ENCODE peak calls at places on chromosomes 5 and 9, in nine cellular contexts. Z, W, S, O, E, A, V, L and G are unnamed samples.

GRCh38 chr9:95003694-95004451 is 277.4 kb downstream of the AOPEP start:
- DNase-seq in A (peak), O (peak), V (no peak), L (peak), W (peak), Z (peak), S (peak), E (peak), G (no peak)

GRCh38 chr5:168171901-168172717 is 119.3 kb upstream of the WWC1 start:
- DNase-seq in L (no peak), A (no peak), Z (no peak), S (no peak), O (no peak), V (no peak), E (no peak), W (no peak), G (no peak)

GRCh38 chr5:152086668-152087067 is 162.0 kb upstream of the GLRA1 start:
- DNase-seq in O (no peak), S (no peak), W (no peak), E (no peak), Z (no peak), V (no peak), L (peak), A (no peak), G (no peak)

GRCh38 chr5:142826741-142827492 is 56.7 kb downstream of the ARHGAP26 start:
- DNase-seq in A (peak), O (peak), S (no peak), E (peak), V (no peak), W (no peak), Z (peak), L (peak), G (peak)

GRCh38 chr5:141691867-141692532 is 10.0 kb upstream of the ARAP3 start:
- DNase-seq in S (peak), L (peak), O (peak), V (peak), E (peak), A (peak), W (peak), Z (peak), G (no peak)

GRCh38 chr5:95759634-95760033 is 28.5 kb downstream of the RHOBTB3 start:
- DNase-seq in V (no peak), E (peak), Z (peak), L (peak), W (no peak), O (peak), S (peak), A (no peak), G (no peak)

GRCh38 chr5:95283022-95283615 is 1.8 kb downstream of the MCTP1 start:
- DNase-seq in S (no peak), O (no peak), V (no peak), E (no peak), L (no peak), Z (no peak), A (peak), W (no peak), G (no peak)

GRCh38 chr5:10578292-10578663 is 14.4 kb downstream of the ANKRD33B start:
- DNase-seq in L (no peak), O (no peak), E (no peak), Z (no peak), W (no peak), V (no peak), S (no peak), A (no peak), G (no peak)

GRCh38 chr9:137294684-137295312 is 7.3 kb downstream of the NRARP start:
- DNase-seq in A (peak), V (no peak), Z (peak), O (no peak), L (peak), S (peak), E (no peak), W (peak), G (no peak)

GRCh38 chr5:28576022-28576421 is 1537.6 kb upstream of the CDH9 start:
- DNase-seq in E (peak), W (no peak), Z (no peak), L (peak), O (no peak), S (peak), A (peak), V (peak), G (no peak)

GRCh38 chr5:137254153-137254552 is 245.0 kb downstream of the SPOCK1 start:
- DNase-seq in L (no peak), A (no peak), V (no peak), W (no peak), S (no peak), O (no peak), E (peak), Z (peak), G (no peak)

GRCh38 chr9:132415181-132415580 is 5.2 kb downstream of the CFAP77 start:
- DNase-seq in A (no peak), Z (no peak), L (no peak), V (no peak), W (no peak), O (no peak), E (no peak), S (no peak), G (no peak)

GRCh38 chr9:132411091-132411508 is 1.1 kb downstream of the CFAP77 start:
- DNase-seq in Z (peak), W (peak), V (peak), O (peak), L (peak), A (peak), S (peak), E (no peak), G (no peak)

GRCh38 chr9:132410642-132411041 is 631 bp downstream of the CFAP77 start:
- DNase-seq in L (no peak), Z (no peak), S (no peak), W (peak), E (no peak), V (no peak), O (no peak), A (no peak), G (no peak)

GRCh38 chr9:132409828-132410528 is at the start of gene CFAP77:
- DNase-seq in O (peak), L (peak), S (peak), A (peak), V (peak), E (peak), Z (peak), W (peak), G (no peak)

DNA sequence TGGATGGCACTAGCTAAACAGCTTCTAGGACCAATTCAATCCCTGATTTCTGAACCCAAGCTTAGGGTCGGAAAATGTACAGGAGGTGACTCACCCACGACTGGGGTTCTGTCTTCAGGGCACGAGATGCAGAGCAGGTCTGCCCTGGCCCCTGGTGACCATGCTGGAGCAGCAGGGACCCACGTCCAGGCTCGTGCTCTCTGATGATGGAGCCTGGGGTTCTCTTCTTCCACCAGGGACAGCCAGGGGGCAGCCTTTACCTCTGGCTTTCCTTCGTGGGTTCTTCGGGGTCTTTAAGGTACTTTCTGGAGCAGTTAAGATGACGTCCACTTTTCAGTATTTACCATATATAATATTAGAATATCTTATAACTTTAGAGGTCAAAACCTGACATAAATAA is 2.1 kb downstream of the CFAP77 start:
- DNase-seq in A (peak), O (peak), W (peak), E (no peak), V (peak), S (peak), L (peak), Z (no peak), G (no peak)
- H2AFZ ChIP-seq in A (no peak), O (no peak), W (no peak), E (no peak), V (no peak), S (no peak), L (no peak), Z (peak), G (no peak)

DNA sequence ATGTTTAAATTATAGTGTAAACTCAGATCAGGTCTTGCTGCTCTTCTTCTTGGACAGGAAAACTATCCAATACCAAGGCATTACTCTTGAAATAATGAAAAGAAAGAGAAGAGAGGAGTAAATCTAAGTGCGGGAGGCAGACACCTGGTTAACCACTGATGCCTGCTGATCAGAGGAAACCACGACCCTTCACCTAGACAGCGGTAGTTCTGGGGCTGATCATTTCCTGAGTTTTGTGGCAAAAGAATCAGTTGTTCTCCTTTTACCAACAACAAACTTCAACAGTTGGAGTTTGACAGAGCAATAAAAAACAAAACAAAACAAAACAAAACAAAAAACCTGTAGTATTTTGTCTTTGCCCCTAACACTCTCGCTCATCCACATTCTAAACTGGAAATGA is 3.0 kb downstream of the RLN1 start:
- DNase-seq in L (no peak), Z (no peak), V (peak), S (no peak), E (no peak), A (no peak), O (no peak), W (no peak), G (no peak)
- H2AFZ ChIP-seq in L (no peak), Z (no peak), V (peak), S (no peak), E (no peak), A (no peak), O (no peak), W (no peak), G (no peak)

GRCh38 chr5:75659791-75660453 is 48.7 kb downstream of the ANKDD1B start:
- DNase-seq in A (no peak), E (no peak), S (no peak), L (no peak), V (no peak), Z (no peak), O (no peak), W (no peak), G (no peak)

GRCh38 chr5:75651575-75651974 is 40.3 kb downstream of the ANKDD1B start:
- DNase-seq in W (no peak), V (no peak), Z (no peak), A (no peak), E (no peak), S (no peak), L (peak), O (no peak), G (no peak)

GRCh38 chr5:75656311-75657003 is 45.2 kb downstream of the ANKDD1B start:
- DNase-seq in V (no peak), S (no peak), Z (peak), W (no peak), A (peak), O (peak), L (no peak), E (peak), G (no peak)

DNA sequence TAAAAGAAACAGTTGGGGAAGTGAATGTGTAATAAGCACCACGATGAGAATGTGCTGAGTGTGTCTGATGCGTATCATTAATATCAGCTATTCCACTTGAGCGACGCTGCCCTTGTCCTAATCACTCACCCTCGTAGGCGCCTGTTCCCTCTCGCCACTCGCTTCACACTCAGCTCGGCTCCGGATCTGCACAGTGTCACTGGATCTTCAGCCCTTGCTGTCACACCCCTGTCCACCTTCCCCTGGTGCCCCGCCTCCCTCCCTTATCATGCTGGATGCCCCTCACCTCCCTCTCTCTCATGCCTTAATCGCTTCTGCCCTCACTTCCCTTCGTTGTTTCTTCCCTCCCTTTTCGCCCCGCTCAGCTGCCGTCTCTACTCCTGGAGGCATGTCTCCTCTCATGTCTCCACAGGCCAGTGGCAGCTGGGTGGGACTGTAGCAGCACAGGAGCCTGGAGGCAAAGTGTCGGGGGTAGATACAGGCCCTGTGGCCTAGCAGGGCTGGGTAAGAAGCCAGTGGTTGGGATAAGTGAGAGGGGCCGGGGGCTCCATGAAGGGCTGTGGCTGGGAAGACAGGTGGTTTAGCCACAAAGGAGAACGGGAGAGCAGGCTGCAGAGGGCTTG is 43.6 kb downstream of the ANKDD1B start:
- DNase-seq in O (no peak), V (no peak), W (no peak), E (no peak), Z (no peak), L (no peak), A (no peak), S (no peak), G (no peak)
- H2AFZ ChIP-seq in O (no peak), V (no peak), W (no peak), E (no peak), Z (peak), L (no peak), A (no peak), S (no peak), G (peak)

DNA sequence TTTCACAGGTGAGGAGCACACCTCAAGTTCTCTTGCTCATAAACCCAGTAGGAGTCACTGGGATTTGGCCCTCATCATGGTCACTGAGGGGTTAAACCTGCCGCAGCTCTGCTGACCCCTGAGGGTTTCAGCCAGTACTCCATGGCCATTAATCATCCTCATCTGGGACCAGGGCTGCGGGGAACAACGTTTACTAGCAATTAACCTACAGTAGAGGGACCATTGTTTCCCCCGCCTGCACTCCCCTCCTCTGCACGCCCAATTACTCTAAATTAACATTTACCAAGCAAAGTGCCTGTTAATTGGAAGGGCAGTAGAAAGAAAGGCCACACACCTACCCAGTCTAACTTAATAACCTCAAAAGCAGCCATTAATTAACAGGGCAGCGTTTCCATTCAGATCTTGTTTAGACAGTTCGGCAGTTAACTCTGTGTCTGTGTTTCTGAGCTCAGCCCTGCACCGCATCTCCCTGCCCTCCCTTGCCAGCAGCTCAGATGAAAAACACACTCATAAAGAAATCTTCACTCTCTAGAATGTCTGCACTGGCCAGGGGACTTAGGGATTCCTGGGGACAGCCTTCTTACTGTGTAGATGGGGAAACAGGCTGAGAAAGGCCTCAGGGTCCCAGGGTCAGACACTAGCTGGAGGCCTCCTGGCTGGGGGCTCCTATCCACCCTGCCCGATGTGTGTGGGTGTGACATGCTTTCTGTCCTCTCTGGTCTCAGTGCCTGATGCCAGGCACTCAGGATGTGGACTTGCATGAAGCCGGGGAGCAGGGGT is 51.6 kb downstream of the ALG2 start:
- DNase-seq in E (no peak), V (no peak), Z (no peak), W (peak), L (no peak), S (no peak), A (no peak), O (no peak), G (no peak)
- H2AFZ ChIP-seq in E (peak), V (no peak), Z (no peak), W (peak), L (no peak), S (no peak), A (no peak), O (no peak), G (no peak)

GRCh38 chr9:91775011-91775707 is 174.9 kb downstream of the ROR2 start:
- DNase-seq in E (no peak), L (peak), A (peak), V (peak), S (peak), W (peak), O (peak), Z (peak), G (no peak)
- H2AFZ ChIP-seq in E (no peak), L (no peak), A (no peak), V (no peak), S (no peak), W (no peak), O (no peak), Z (peak), G (no peak)

GRCh38 chr9:12748016-12748415 is 26.8 kb upstream of the LURAP1L start:
- DNase-seq in L (peak), S (no peak), O (peak), W (no peak), Z (peak), V (no peak), A (peak), E (no peak), G (peak)
- H2AFZ ChIP-seq in L (no peak), S (no peak), O (no peak), W (no peak), Z (no peak), V (no peak), A (peak), E (no peak), G (peak)

DNA sequence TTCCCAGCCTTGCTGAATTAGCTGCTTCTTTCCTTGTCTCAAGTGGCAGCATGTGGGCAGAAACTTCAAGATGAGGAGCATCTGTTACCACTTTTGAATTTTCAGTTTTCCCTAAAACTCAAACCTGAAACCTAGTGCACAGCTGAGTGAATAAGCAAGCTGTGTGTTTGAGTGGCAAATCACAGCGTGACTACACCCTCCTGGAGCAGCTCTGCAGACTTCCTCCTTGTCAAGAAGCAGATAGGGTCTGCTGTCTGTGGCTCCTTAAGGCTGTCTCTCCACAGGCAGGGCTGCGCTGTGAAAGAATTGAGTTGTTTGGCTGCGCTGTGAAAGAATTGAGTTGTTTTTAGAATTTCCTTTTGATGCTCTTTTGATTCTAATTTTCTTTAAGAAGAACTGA is 179.7 kb upstream of the HAPLN1 start:
- DNase-seq in Z (peak), W (no peak), A (no peak), L (no peak), O (no peak), V (no peak), E (no peak), S (no peak), G (no peak)
- H2AFZ ChIP-seq in Z (peak), W (peak), A (no peak), L (no peak), O (no peak), V (no peak), E (no peak), S (no peak), G (no peak)

DNA sequence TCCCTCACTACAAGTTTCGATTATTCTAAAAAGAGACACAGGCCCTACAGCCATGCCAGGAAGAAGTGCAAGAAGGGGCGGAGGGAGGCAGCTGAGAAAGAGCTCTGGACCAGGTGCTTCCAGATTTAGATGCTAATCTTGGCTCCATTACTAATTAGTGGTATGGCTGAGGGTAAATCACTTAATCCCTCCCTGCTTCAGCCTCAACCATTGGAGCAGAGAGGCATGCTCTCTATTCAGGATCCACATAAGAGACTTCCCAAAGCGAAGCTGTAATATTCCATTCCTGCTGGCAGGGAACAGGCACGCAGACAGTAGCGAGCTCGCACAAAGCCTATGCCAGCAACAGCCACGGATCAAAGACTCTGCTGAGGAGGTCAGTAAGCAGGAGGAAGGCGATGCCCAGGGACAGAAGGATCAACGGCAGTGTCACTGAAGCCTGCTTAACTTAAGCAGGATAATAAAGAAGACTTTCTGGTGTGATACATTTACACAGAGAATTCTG is 24.2 kb downstream of the LIFR start:
- DNase-seq in O (no peak), E (no peak), L (no peak), S (no peak), W (no peak), A (no peak), V (no peak), Z (no peak), G (no peak)
- H2AFZ ChIP-seq in O (no peak), E (no peak), L (no peak), S (no peak), W (no peak), A (no peak), V (no peak), Z (no peak), G (no peak)

GRCh38 chr5:1958211-1959010 is 75.7 kb upstream of the IRX4 start:
- DNase-seq in W (no peak), V (no peak), Z (no peak), L (no peak), A (no peak), E (no peak), O (no peak), S (no peak), G (no peak)
- H2AFZ ChIP-seq in W (no peak), V (no peak), Z (no peak), L (no peak), A (no peak), E (no peak), O (no peak), S (no peak), G (no peak)

DNA sequence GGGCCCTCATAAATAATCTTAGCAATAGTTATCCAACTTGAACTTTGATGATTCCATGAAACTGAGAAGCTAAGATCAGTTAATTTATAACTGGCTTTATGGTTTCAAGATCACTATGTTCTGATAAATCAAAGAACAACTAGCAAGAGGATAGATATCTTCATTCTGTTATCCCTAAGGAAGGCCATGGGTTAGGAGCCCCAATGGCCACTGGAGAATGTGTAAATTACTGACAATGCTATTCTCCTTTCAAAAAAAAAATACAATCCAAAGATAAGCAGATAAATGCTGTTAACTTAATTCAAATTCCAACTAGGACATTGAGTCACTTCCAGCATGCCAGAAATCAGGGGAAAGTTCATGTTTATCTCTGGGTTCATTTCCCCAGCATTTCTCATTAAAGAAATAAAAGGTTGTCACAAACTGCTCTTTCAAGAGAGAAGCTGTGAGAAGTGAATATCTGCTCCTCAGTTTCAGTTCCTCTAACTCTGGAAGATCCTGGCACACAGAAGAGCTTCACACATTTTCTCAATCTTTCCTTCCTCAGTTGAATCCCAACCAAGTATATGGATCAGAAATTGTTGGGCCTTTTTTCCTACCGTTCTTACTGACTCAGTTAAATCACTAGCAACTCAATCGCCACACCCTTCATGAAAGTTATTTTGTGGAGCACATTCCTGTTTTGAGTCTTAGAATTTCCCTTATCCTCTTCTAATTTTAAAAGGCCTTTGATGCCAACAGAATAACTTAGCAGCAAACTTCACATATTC is 59.6 kb upstream of the SLC1A1 start:
- DNase-seq in W (no peak), A (no peak), O (peak), S (no peak), V (peak), L (no peak), E (peak), Z (no peak), G (no peak)
- H2AFZ ChIP-seq in W (no peak), A (no peak), O (no peak), S (no peak), V (no peak), L (no peak), E (no peak), Z (no peak), G (no peak)